ENCODE peak calls at places on chromosome 1, in six cellular contexts. One of them, this sample, is unnamed.

GRCh38 chr1:245023222-245023621 is 131.6 kb upstream of the KIF26B start:
- DNase-seq in kidney epithelial cell: no peak
- DNase-seq in midbrain: no peak
- DNase-seq in stimulated activated CD8-positive, alpha-beta memory T cell treated with anti-CD3 and anti-CD28 coated beads, Interleukin-4, amount 100 ng/mL, for 48 hours: no peak
- DNase-seq in HTR-8/SVneo: no peak
- DNase-seq in amygdala: no peak
- DNase-seq in this sample: no peak

GRCh38 chr1:1377540-1378205 is 2.7 kb upstream of the AURKAIP1 start:
- DNase-seq in stimulated activated CD8-positive, alpha-beta memory T cell treated with anti-CD3 and anti-CD28 coated beads, Interleukin-4, amount 100 ng/mL, for 48 hours: no peak
- DNase-seq in HTR-8/SVneo: no peak
- DNase-seq in kidney epithelial cell: no peak
- DNase-seq in amygdala: no peak
- DNase-seq in midbrain: no peak
- DNase-seq in this sample: no peak

GRCh38 chr1:151939141-151939540 is 29.8 kb upstream of the THEM4 start:
- DNase-seq in stimulated activated CD8-positive, alpha-beta memory T cell treated with anti-CD3 and anti-CD28 coated beads, Interleukin-4, amount 100 ng/mL, for 48 hours: no peak
- DNase-seq in midbrain: no peak
- DNase-seq in kidney epithelial cell: no peak
- DNase-seq in amygdala: no peak
- DNase-seq in HTR-8/SVneo: no peak
- DNase-seq in this sample: no peak

GRCh38 chr1:206545351-206545750 is 38.0 kb downstream of the RASSF5 start:
- DNase-seq in midbrain: no peak
- DNase-seq in HTR-8/SVneo: no peak
- DNase-seq in amygdala: no peak
- DNase-seq in kidney epithelial cell: no peak
- DNase-seq in stimulated activated CD8-positive, alpha-beta memory T cell treated with anti-CD3 and anti-CD28 coated beads, Interleukin-4, amount 100 ng/mL, for 48 hours: no peak
- DNase-seq in this sample: no peak

GRCh38 chr1:25895365-25895990 is 10.7 kb downstream of the STMN1 start:
- DNase-seq in midbrain: peak; percentile 95
- DNase-seq in kidney epithelial cell: peak; percentile 49
- DNase-seq in HTR-8/SVneo: peak; percentile 89
- DNase-seq in amygdala: peak; percentile 71
- DNase-seq in stimulated activated CD8-positive, alpha-beta memory T cell treated with anti-CD3 and anti-CD28 coated beads, Interleukin-4, amount 100 ng/mL, for 48 hours: peak; percentile 91
- DNase-seq in this sample: peak; percentile 27

GRCh38 chr1:32249831-32250525 is 1.1 kb upstream of the LCK start:
- DNase-seq in stimulated activated CD8-positive, alpha-beta memory T cell treated with anti-CD3 and anti-CD28 coated beads, Interleukin-4, amount 100 ng/mL, for 48 hours: peak; percentile 85
- DNase-seq in midbrain: no peak
- DNase-seq in HTR-8/SVneo: peak; percentile 42
- DNase-seq in kidney epithelial cell: no peak
- DNase-seq in amygdala: no peak
- DNase-seq in this sample: no peak

GRCh38 chr1:164261691-164262240 is 297.2 kb upstream of the PBX1 start:
- DNase-seq in HTR-8/SVneo: no peak
- DNase-seq in kidney epithelial cell: no peak
- DNase-seq in midbrain: no peak
- DNase-seq in amygdala: no peak
- DNase-seq in stimulated activated CD8-positive, alpha-beta memory T cell treated with anti-CD3 and anti-CD28 coated beads, Interleukin-4, amount 100 ng/mL, for 48 hours: no peak
- DNase-seq in this sample: no peak

GRCh38 chr1:17204546-17205440 is at the start of gene PADI1:
- DNase-seq in amygdala: no peak
- DNase-seq in stimulated activated CD8-positive, alpha-beta memory T cell treated with anti-CD3 and anti-CD28 coated beads, Interleukin-4, amount 100 ng/mL, for 48 hours: no peak
- DNase-seq in kidney epithelial cell: no peak
- DNase-seq in midbrain: no peak
- DNase-seq in HTR-8/SVneo: no peak
- DNase-seq in this sample: no peak

GRCh38 chr1:36124404-36125128 is 456 bp downstream of the COL8A2 start:
- DNase-seq in HTR-8/SVneo: no peak
- DNase-seq in midbrain: no peak
- DNase-seq in amygdala: no peak
- DNase-seq in kidney epithelial cell: no peak
- DNase-seq in stimulated activated CD8-positive, alpha-beta memory T cell treated with anti-CD3 and anti-CD28 coated beads, Interleukin-4, amount 100 ng/mL, for 48 hours: no peak
- DNase-seq in this sample: no peak

GRCh38 chr1:101632548-101633256 is 364.0 kb downstream of the OLFM3 start:
- DNase-seq in HTR-8/SVneo: no peak
- DNase-seq in midbrain: no peak
- DNase-seq in kidney epithelial cell: no peak
- DNase-seq in amygdala: no peak
- DNase-seq in stimulated activated CD8-positive, alpha-beta memory T cell treated with anti-CD3 and anti-CD28 coated beads, Interleukin-4, amount 100 ng/mL, for 48 hours: no peak
- DNase-seq in this sample: no peak

GRCh38 chr1:2378956-2379732 is 12.2 kb downstream of the MORN1 start:
- DNase-seq in stimulated activated CD8-positive, alpha-beta memory T cell treated with anti-CD3 and anti-CD28 coated beads, Interleukin-4, amount 100 ng/mL, for 48 hours: no peak
- DNase-seq in kidney epithelial cell: no peak
- DNase-seq in HTR-8/SVneo: no peak
- DNase-seq in amygdala: no peak
- DNase-seq in midbrain: no peak
- DNase-seq in this sample: no peak

GRCh38 chr1:96782861-96783260 is 61.3 kb downstream of the PTBP2 start:
- DNase-seq in stimulated activated CD8-positive, alpha-beta memory T cell treated with anti-CD3 and anti-CD28 coated beads, Interleukin-4, amount 100 ng/mL, for 48 hours: no peak
- DNase-seq in midbrain: no peak
- DNase-seq in HTR-8/SVneo: no peak
- DNase-seq in kidney epithelial cell: no peak
- DNase-seq in amygdala: no peak
- DNase-seq in this sample: no peak

GRCh38 chr1:232880354-232880753 is 70.1 kb upstream of the NTPCR start:
- DNase-seq in stimulated activated CD8-positive, alpha-beta memory T cell treated with anti-CD3 and anti-CD28 coated beads, Interleukin-4, amount 100 ng/mL, for 48 hours: no peak
- DNase-seq in kidney epithelial cell: no peak
- DNase-seq in amygdala: no peak
- DNase-seq in midbrain: peak; percentile 34
- DNase-seq in HTR-8/SVneo: peak; percentile 25
- DNase-seq in this sample: no peak

GRCh38 chr1:173758980-173759379 is 44.2 kb downstream of the KLHL20 start:
- DNase-seq in kidney epithelial cell: no peak
- DNase-seq in amygdala: no peak
- DNase-seq in HTR-8/SVneo: no peak
- DNase-seq in stimulated activated CD8-positive, alpha-beta memory T cell treated with anti-CD3 and anti-CD28 coated beads, Interleukin-4, amount 100 ng/mL, for 48 hours: no peak
- DNase-seq in midbrain: no peak
- DNase-seq in this sample: no peak

GRCh38 chr1:109256085-109256484 is 6.7 kb downstream of the CELSR2 start:
- DNase-seq in stimulated activated CD8-positive, alpha-beta memory T cell treated with anti-CD3 and anti-CD28 coated beads, Interleukin-4, amount 100 ng/mL, for 48 hours: no peak
- DNase-seq in HTR-8/SVneo: no peak
- DNase-seq in midbrain: no peak
- DNase-seq in kidney epithelial cell: no peak
- DNase-seq in amygdala: no peak
- DNase-seq in this sample: no peak

GRCh38 chr1:153379591-153379990 is 4.2 kb upstream of the S100A12 start:
- DNase-seq in HTR-8/SVneo: no peak
- DNase-seq in amygdala: no peak
- DNase-seq in midbrain: no peak
- DNase-seq in kidney epithelial cell: no peak
- DNase-seq in stimulated activated CD8-positive, alpha-beta memory T cell treated with anti-CD3 and anti-CD28 coated beads, Interleukin-4, amount 100 ng/mL, for 48 hours: no peak
- DNase-seq in this sample: no peak

GRCh38 chr1:66395202-66396061 is 138.5 kb upstream of the SGIP1 start:
- DNase-seq in amygdala: no peak
- DNase-seq in stimulated activated CD8-positive, alpha-beta memory T cell treated with anti-CD3 and anti-CD28 coated beads, Interleukin-4, amount 100 ng/mL, for 48 hours: no peak
- DNase-seq in HTR-8/SVneo: no peak
- DNase-seq in midbrain: no peak
- DNase-seq in kidney epithelial cell: no peak
- DNase-seq in this sample: peak; percentile 7

GRCh38 chr1:60268451-60268850 is 194.9 kb upstream of the C1orf87 start:
- DNase-seq in midbrain: no peak
- DNase-seq in HTR-8/SVneo: no peak
- DNase-seq in kidney epithelial cell: no peak
- DNase-seq in stimulated activated CD8-positive, alpha-beta memory T cell treated with anti-CD3 and anti-CD28 coated beads, Interleukin-4, amount 100 ng/mL, for 48 hours: no peak
- DNase-seq in amygdala: no peak
- DNase-seq in this sample: no peak

GRCh38 chr1:8437286-8437685 is 119.4 kb downstream of the SLC45A1 start:
- DNase-seq in HTR-8/SVneo: no peak
- DNase-seq in stimulated activated CD8-positive, alpha-beta memory T cell treated with anti-CD3 and anti-CD28 coated beads, Interleukin-4, amount 100 ng/mL, for 48 hours: no peak
- DNase-seq in kidney epithelial cell: no peak
- DNase-seq in midbrain: no peak
- DNase-seq in amygdala: no peak
- DNase-seq in this sample: no peak

GRCh38 chr1:109777980-109778625 is 14.4 kb upstream of the EPS8L3 start:
- DNase-seq in stimulated activated CD8-positive, alpha-beta memory T cell treated with anti-CD3 and anti-CD28 coated beads, Interleukin-4, amount 100 ng/mL, for 48 hours: no peak
- DNase-seq in HTR-8/SVneo: no peak
- DNase-seq in amygdala: no peak
- DNase-seq in midbrain: no peak
- DNase-seq in kidney epithelial cell: no peak
- DNase-seq in this sample: no peak

This sample was measured in epithelial cell of proximal tubule.